ENCODE peak calls at places on chromosomes 11 and 22, in six cellular contexts. F is IMR-90, V is right atrium auricular region, S is heart right ventricle, M is A673, K is GM23338. B is an unnamed sample. For H3K4me1 and H3K36me3, the result is how much of the 10 kb centered on the place peaks cover.

GRCh38 chr11:31809543-31809856 is 1.6 kb downstream of the PAX6 start:
- DNase-seq in F (no peak), V (no peak), S (no peak), M (no peak), K (no peak), B (no peak)

GRCh38 chr11:129815596-129816461 is at the start of gene TMEM45B:
- DNase-seq in F (no peak), V (no peak), S (no peak), M (no peak), K (peak), B (peak)

GRCh38 chr11:80182906-80183305 is 742.1 kb upstream of the TENM4 start:
- DNase-seq in F (no peak), V (no peak), S (no peak), M (no peak), K (no peak), B (no peak)

GRCh38 chr22:29820941-29821789 is 16.9 kb downstream of the ASCC2 start:
- DNase-seq in F (peak), V (peak), S (peak), M (peak), K (no peak), B (peak)

GRCh38 chr11:63940786-63941185 is 2.0 kb downstream of the NAA40 start:
- DNase-seq in F (no peak), V (no peak), S (no peak), M (no peak), K (no peak), B (no peak)

GRCh38 chr22:35480143-35480542 is 60.5 kb upstream of the RASD2 start:
- DNase-seq in F (peak), V (no peak), S (no peak), M (peak), K (no peak), B (no peak)

GRCh38 chr22:19643448-19644313 is 70.6 kb upstream of the SEPTIN5 start:
- DNase-seq in F (no peak), V (no peak), S (no peak), M (no peak), K (no peak), B (no peak)

GRCh38 chr11:22510010-22510409 is 115.6 kb downstream of the FANCF start:
- DNase-seq in F (no peak), V (no peak), S (no peak), M (no peak), K (no peak), B (no peak)

GRCh38 chr11:64263021-64263946 is 12.0 kb downstream of the PLCB3 start:
- DNase-seq in F (peak), V (no peak), S (no peak), M (no peak), K (peak), B (no peak)

GRCh38 chr11:31026315-31026714 is 343.2 kb downstream of the DCDC1 start:
- DNase-seq in F (no peak), V (no peak), S (no peak), M (no peak), K (no peak), B (no peak)

GRCh38 chr11:125141686-125142535 is 22.6 kb upstream of the PKNOX2 start:
- DNase-seq in F (peak), V (no peak), S (peak), M (peak), K (peak), B (peak)

GRCh38 chr11:45432100-45432499 is 146.0 kb upstream of the SYT13 start:
- DNase-seq in F (no peak), V (no peak), S (no peak), M (no peak), K (peak), B (no peak)

GRCh38 chr11:121625784-121626506 is 173.2 kb upstream of the SORL1-AS1 start:
- DNase-seq in F (no peak), V (no peak), S (peak), M (no peak), K (no peak), B (no peak)

GRCh38 chr11:112884012-112884767 is 77.0 kb upstream of the NCAM1 start:
- DNase-seq in F (no peak), V (no peak), S (no peak), M (no peak), K (no peak), B (no peak)

GRCh38 chr11:119700030-119700429 is 29.0 kb downstream of the NECTIN1 start:
- DNase-seq in F (no peak), V (no peak), S (no peak), M (no peak), K (no peak), B (peak)
- H3K4me1 ChIP-seq in F (under half), V (under half), S (under half), M (under half), K (under half), B (under half)

GRCh38 chr11:74112877-74113276 is 57.9 kb downstream of the C2CD3 start:
- DNase-seq in F (no peak), V (no peak), S (no peak), M (no peak), K (no peak), B (no peak)
- H3K36me3 ChIP-seq in F (under half), V (under half), S (under half), M (under half), K (under half), B (under half)

GRCh38 chr11:46444305-46444704 is 52.7 kb upstream of the CHRM4 start:
- DNase-seq in F (peak), V (no peak), S (no peak), M (no peak), K (no peak), B (no peak)
- H3K4me3 ChIP-seq in F (no peak), V (no peak), S (no peak), M (no peak), K (no peak), B (no peak)

GRCh38 chr11:1858154-1858553 is 5.3 kb downstream of the LSP1 start:
- DNase-seq in F (no peak), V (no peak), S (no peak), M (no peak), K (no peak), B (no peak)
- H3K4me1 ChIP-seq in F (under half), V (under half), S (under half), M (under half), K (under half), B (under half)

GRCh38 chr11:20493340-20493739 is 105.8 kb downstream of the PRMT3 start:
- DNase-seq in F (no peak), V (no peak), S (no peak), M (no peak), K (no peak), B (no peak)
- H3K36me3 ChIP-seq in F (under half), V (under half), S (under half), M (under half), K (under half), B (under half)

GRCh38 chr11:2903672-2904011 is 18.1 kb upstream of the CDKN1C start:
- DNase-seq in F (no peak), V (no peak), S (no peak), M (no peak), K (no peak), B (no peak)
- H3K4me3 ChIP-seq in F (no peak), V (no peak), S (no peak), M (no peak), K (no peak), B (no peak)

B was measured in pancreas.